ENCODE peak calls at places on chromosome 2, in five cellular contexts. W is H1, R is IMR-90, T is mesenchymal stem cell, I is neuronal stem cell. M is an unnamed sample.

GRCh38 chr2:143264851-143265250 is 135.6 kb downstream of the ARHGAP15 start:
- DNase-seq in T (no peak), R (peak; percentile 92), W (no peak), I (no peak), M (no peak)

GRCh38 chr2:86358982-86359381 is 21.6 kb upstream of the REEP1 start:
- DNase-seq in I (no peak), W (no peak), T (no peak), R (no peak), M (no peak)

GRCh38 chr2:30645745-30646119 is 161.5 kb downstream of the CAPN13 start:
- DNase-seq in W (no peak), I (no peak), T (no peak), R (no peak), M (no peak)

GRCh38 chr2:215316336-215316735 is 4.5 kb downstream of the ATIC start:
- DNase-seq in T (no peak), I (no peak), R (no peak), W (no peak), M (no peak)

GRCh38 chr2:235833971-235834620 is 334.1 kb downstream of the GBX2 start:
- DNase-seq in T (no peak), I (no peak), R (no peak), W (no peak), M (no peak)

GRCh38 chr2:62473428-62473827 is 32.6 kb downstream of the TMEM17 start:
- DNase-seq in R (no peak), I (no peak), T (no peak), W (no peak), M (no peak)

GRCh38 chr2:109201465-109202420 is 72.7 kb downstream of the SH3RF3 start:
- DNase-seq in W (no peak), I (no peak), R (no peak), T (no peak), M (no peak)

GRCh38 chr2:136281281-136282117 is 163.6 kb upstream of the CXCR4 start:
- DNase-seq in T (no peak), R (no peak), W (no peak), I (no peak), M (no peak)

GRCh38 chr2:72806280-72806955 is 19.4 kb downstream of the EXOC6B start:
- DNase-seq in W (no peak), I (no peak), R (peak; percentile 40), T (no peak), M (no peak)

GRCh38 chr2:130390460-130391057 is 34.7 kb downstream of the PTPN18 start:
- DNase-seq in W (no peak), T (no peak), R (no peak), I (no peak), M (no peak)

GRCh38 chr2:30706534-30707303 is 100.5 kb downstream of the CAPN13 start:
- DNase-seq in W (no peak), R (peak; percentile 60), T (peak; percentile 63), I (peak; percentile 53), M (peak; percentile 55)

GRCh38 chr2:128380061-128380889 is 61.6 kb upstream of the HS6ST1 start:
- DNase-seq in I (no peak), W (no peak), T (no peak), R (no peak), M (peak; percentile 24)

GRCh38 chr2:136131484-136131960 is 13.6 kb upstream of the CXCR4 start:
- DNase-seq in T (no peak), I (no peak), R (no peak), W (no peak), M (no peak)

GRCh38 chr2:120856421-120856862 is 120.8 kb downstream of the GLI2 start:
- DNase-seq in I (peak; percentile 46), W (no peak), T (peak; percentile 80), R (peak; percentile 63), M (peak; percentile 77)
- H4K91ac ChIP-seq in I (no peak overlapping the region), W (no peak overlapping the region), T (no peak overlapping the region), R (no peak overlapping the region), M (no peak overlapping the region)

GRCh38 chr2:180314086-180314485 is 307.0 kb upstream of the CWC22 start:
- DNase-seq in T (no peak), I (no peak), W (no peak), R (peak; percentile 77), M (no peak)
- H4K91ac ChIP-seq in T (no peak overlapping the region), I (no peak overlapping the region), W (no peak overlapping the region), R (no peak overlapping the region), M (no peak overlapping the region)

GRCh38 chr2:98433363-98433964 is 11.2 kb upstream of the INPP4A start:
- DNase-seq in T (no peak), R (no peak), I (no peak), W (no peak), M (no peak)
- H4K91ac ChIP-seq in T (no peak overlapping the region), R (no peak overlapping the region), I (no peak overlapping the region), W (no peak overlapping the region), M (no peak overlapping the region)

DNA sequence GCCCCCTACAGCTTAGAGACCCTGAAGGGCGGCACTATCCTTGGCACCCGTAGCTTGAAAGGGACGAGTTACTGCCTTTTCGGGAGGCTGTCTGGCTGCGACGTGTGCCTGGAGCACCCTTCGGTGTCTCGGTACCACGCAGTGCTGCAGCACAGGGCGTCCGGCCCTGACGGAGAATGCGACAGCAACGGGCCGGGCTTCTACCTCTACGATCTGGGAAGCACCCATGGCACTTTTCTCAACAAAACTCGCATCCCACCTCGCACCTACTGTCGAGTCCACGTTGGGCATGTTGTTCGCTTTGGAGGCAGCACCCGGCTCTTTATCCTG is 521 bp downstream of the SLC4A1AP start:
- DNase-seq in T (no peak), I (peak; percentile 2), W (no peak), R (no peak), M (no peak)
- H4K91ac ChIP-seq in T (no peak overlapping the region), I (no peak overlapping the region), W (no peak overlapping the region), R (no peak overlapping the region), M (no peak overlapping the region)

GRCh38 chr2:42089340-42089925 is 41.6 kb downstream of the PKDCC start:
- DNase-seq in R (peak; percentile 67), I (peak; percentile 56), T (peak; percentile 59), W (peak; percentile 54), M (peak; percentile 83)

GRCh38 chr2:42085706-42086487 is 38.1 kb downstream of the PKDCC start:
- DNase-seq in T (no peak), R (no peak), I (no peak), W (no peak), M (no peak)

GRCh38 chr2:42086500-42086953 is 38.7 kb downstream of the PKDCC start:
- DNase-seq in R (peak; percentile 70), W (no peak), I (peak; percentile 75), T (peak; percentile 79), M (peak; percentile 56)

GRCh38 chr2:42087137-42087856 is 39.5 kb downstream of the PKDCC start:
- DNase-seq in R (no peak), T (no peak), W (no peak), I (no peak), M (no peak)

GRCh38 chr2:42087857-42088195 is 40.0 kb downstream of the PKDCC start:
- DNase-seq in T (no peak), I (no peak), W (no peak), R (no peak), M (no peak)
- H4K91ac ChIP-seq in T (no peak overlapping the region), I (no peak overlapping the region), W (no peak overlapping the region), R (no peak overlapping the region), M (no peak overlapping the region)

GRCh38 chr2:144351687-144352086 is 168.2 kb downstream of the ZEB2 start:
- DNase-seq in W (no peak), R (peak; percentile 36), I (no peak), T (no peak), M (no peak)
- H4K91ac ChIP-seq in W (no peak overlapping the region), R (no peak overlapping the region), I (no peak overlapping the region), T (no peak overlapping the region), M (no peak overlapping the region)

GRCh38 chr2:14631676-14632075 is 841 bp upstream of the LRATD1 start:
- DNase-seq in W (no peak), R (no peak), T (no peak), I (no peak), M (no peak)

GRCh38 chr2:14633451-14634211 is 1.1 kb downstream of the LRATD1 start:
- DNase-seq in W (no peak), T (no peak), R (no peak), I (peak; percentile 29), M (peak; percentile 32)

GRCh38 chr2:14634223-14634884 is 1.8 kb downstream of the LRATD1 start:
- DNase-seq in T (peak; percentile 49), R (peak; percentile 54), W (peak; percentile 53), I (peak; percentile 78), M (peak; percentile 86)

GRCh38 chr2:14633031-14633430 is 514 bp downstream of the LRATD1 start:
- DNase-seq in I (no peak), R (no peak), W (no peak), T (peak; percentile 1), M (no peak)

GRCh38 chr2:14632133-14632936 is at the start of gene LRATD1:
- DNase-seq in R (peak; percentile 55), I (peak; percentile 89), T (peak; percentile 68), W (peak; percentile 61), M (peak; percentile 94)
- H4K91ac ChIP-seq in R (no peak within 1 kb of the TSS), I (no peak within 1 kb of the TSS), T (no peak within 1 kb of the TSS), W (no peak within 1 kb of the TSS), M (no peak within 1 kb of the TSS)

GRCh38 chr2:216770050-216770449 is 74.7 kb upstream of the IGFBP5 start:
- DNase-seq in T (no peak), R (no peak), I (no peak), W (no peak), M (no peak)
- H4K91ac ChIP-seq in T (no peak overlapping the region), R (no peak overlapping the region), I (no peak overlapping the region), W (no peak overlapping the region), M (no peak overlapping the region)

M was measured in H9.